ENCODE peak calls at places on chromosomes 12 and 14, in four cellular contexts. O, N, K and Q are unnamed samples.

GRCh38 chr12:131408036-131408365 is 302.9 kb upstream of the SFSWAP start:
- DNase-seq in K (no peak), N (no peak), O (no peak), Q (no peak)

GRCh38 chr14:93970967-93971634 is 5.3 kb downstream of the ASB2 start:
- DNase-seq in O (no peak), N (no peak), K (no peak), Q (no peak)

GRCh38 chr12:58443273-58443980 is 476.9 kb downstream of the LRIG3 start:
- DNase-seq in K (peak), O (peak), N (peak), Q (no peak)

GRCh38 chr14:19801118-19801464 is 2.5 kb upstream of the OR4N2 start:
- DNase-seq in N (no peak), K (no peak), O (no peak), Q (no peak)

GRCh38 chr14:73269729-73270651 is 32.7 kb downstream of the PAPLN start:
- DNase-seq in K (peak), N (no peak), O (no peak), Q (no peak)

GRCh38 chr12:70880744-70881143 is 39.8 kb downstream of the PTPRR start:
- DNase-seq in K (no peak), O (no peak), N (no peak), Q (no peak)

GRCh38 chr12:69657376-69658137 is 41.5 kb downstream of the BEST3 start:
- DNase-seq in N (peak), O (no peak), K (no peak), Q (no peak)

GRCh38 chr14:98580131-98580678 is 691.8 kb downstream of the BCL11B start:
- DNase-seq in O (peak), K (no peak), N (no peak), Q (no peak)

GRCh38 chr14:37253905-37254304 is 56.2 kb downstream of the MIPOL1 start:
- DNase-seq in K (peak), O (peak), N (peak), Q (no peak)

GRCh38 chr12:76250256-76250655 is 98.0 kb downstream of the BBS10 start:
- DNase-seq in O (no peak), K (no peak), N (peak), Q (no peak)

GRCh38 chr14:78530078-78530477 is 359.9 kb downstream of the NRXN3 start:
- DNase-seq in N (peak), K (no peak), O (peak), Q (no peak)

GRCh38 chr12:52243774-52244614 is 11.0 kb downstream of the KRT7 start:
- DNase-seq in O (peak), K (peak), N (peak), Q (peak)

GRCh38 chr12:2682301-2683282 is 112.2 kb upstream of the FKBP4 start:
- DNase-seq in O (peak), K (peak), N (peak), Q (no peak)

GRCh38 chr12:117228239-117228638 is 38.0 kb upstream of the FBXO21 start:
- DNase-seq in K (no peak), N (peak), O (peak), Q (peak)

GRCh38 chr14:104724407-104724980 is 465 bp downstream of the ADSS1 start:
- DNase-seq in O (no peak), K (peak), N (no peak), Q (no peak)

GRCh38 chr14:55773297-55773696 is 193.3 kb downstream of the KTN1 start:
- DNase-seq in N (no peak), O (no peak), K (no peak), Q (no peak)

GRCh38 chr12:71011261-71011660 is 90.7 kb upstream of the PTPRR start:
- DNase-seq in O (no peak), K (no peak), N (peak), Q (no peak)

GRCh38 chr14:50823763-50824636 is 7.0 kb downstream of the NIN start:
- DNase-seq in K (no peak), N (no peak), O (no peak), Q (no peak)

GRCh38 chr14:53613404-53614253 is 343.0 kb downstream of the BMP4 start:
- DNase-seq in O (peak), K (no peak), N (peak), Q (peak)

GRCh38 chr12:90129369-90130030 is 420.9 kb upstream of the ATP2B1 start:
- DNase-seq in O (peak), N (no peak), K (no peak), Q (no peak)

GRCh38 chr12:63318313-63318712 is 167.3 kb upstream of the AVPR1A start:
- DNase-seq in K (no peak), N (no peak), O (no peak), Q (no peak)

GRCh38 chr14:100790785-100791667 is 34.9 kb upstream of the MEG3 start:
- DNase-seq in O (no peak), N (no peak), K (no peak), Q (no peak)

GRCh38 chr12:95977764-95978305 is 18.3 kb downstream of the HAL start:
- DNase-seq in K (no peak), O (no peak), N (no peak), Q (no peak)

GRCh38 chr14:59189822-59190368 is 1.4 kb downstream of the DAAM1 start:
- DNase-seq in K (peak), O (peak), N (peak), Q (peak)

GRCh38 chr14:55274760-55275159 is 3.5 kb downstream of the FBXO34 start:
- DNase-seq in O (no peak), N (peak), K (no peak), Q (no peak)

GRCh38 chr12:89493650-89494302 is 30.8 kb downstream of the GALNT4 start:
- DNase-seq in N (no peak), O (no peak), K (no peak), Q (no peak)

GRCh38 chr14:31391473-31391872 is 28.9 kb downstream of the HEATR5A start:
- DNase-seq in K (no peak), N (no peak), O (no peak), Q (no peak)

GRCh38 chr12:97385121-97385520 is 77.5 kb upstream of the RMST start:
- DNase-seq in K (no peak), O (no peak), N (no peak), Q (no peak)

GRCh38 chr12:93177208-93178153 is 200.2 kb upstream of the NUDT4 start:
- DNase-seq in K (no peak), O (no peak), N (peak), Q (no peak)

GRCh38 chr14:40652089-40652691 is 954.5 kb upstream of the LRFN5 start:
- DNase-seq in O (no peak), K (no peak), N (no peak), Q (no peak)

GRCh38 chr12:52434096-52434733 is at the start of gene KRT75:
- DNase-seq in K (no peak), O (peak), N (no peak), Q (peak)

GRCh38 chr14:102066041-102066451 is 20.8 kb downstream of the HSP90AA1 start:
- DNase-seq in N (no peak), K (no peak), O (no peak), Q (no peak)

GRCh38 chr12:113329022-113329790 is 5.7 kb downstream of the SLC8B1 start:
- DNase-seq in K (no peak), N (no peak), O (no peak), Q (no peak)

GRCh38 chr12:119695034-119695433 is 27.1 kb downstream of the PRKAB1 start:
- DNase-seq in N (peak), O (no peak), K (no peak), Q (no peak)

GRCh38 chr12:49588761-49589516 is 16.5 kb downstream of the FAM186B start:
- DNase-seq in N (no peak), O (peak), K (no peak), Q (no peak)

GRCh38 chr14:32258574-32258973 is 55.5 kb upstream of the RNU6-8 start:
- DNase-seq in O (no peak), N (no peak), K (no peak), Q (no peak)

GRCh38 chr12:87935216-87935615 is 94.0 kb downstream of the C12orf50 start:
- DNase-seq in N (peak), K (no peak), O (no peak), Q (no peak)

GRCh38 chr12:69061574-69061973 is 128.6 kb upstream of the CPM start:
- DNase-seq in K (no peak), O (no peak), N (no peak), Q (no peak)

GRCh38 chr14:92613008-92613658 is 99.6 kb downstream of the RIN3 start:
- DNase-seq in K (peak), O (peak), N (no peak), Q (no peak)

GRCh38 chr14:64417042-64417770 is 29.1 kb downstream of the MTHFD1 start:
- DNase-seq in O (no peak), N (peak), K (no peak), Q (no peak)

DNA sequence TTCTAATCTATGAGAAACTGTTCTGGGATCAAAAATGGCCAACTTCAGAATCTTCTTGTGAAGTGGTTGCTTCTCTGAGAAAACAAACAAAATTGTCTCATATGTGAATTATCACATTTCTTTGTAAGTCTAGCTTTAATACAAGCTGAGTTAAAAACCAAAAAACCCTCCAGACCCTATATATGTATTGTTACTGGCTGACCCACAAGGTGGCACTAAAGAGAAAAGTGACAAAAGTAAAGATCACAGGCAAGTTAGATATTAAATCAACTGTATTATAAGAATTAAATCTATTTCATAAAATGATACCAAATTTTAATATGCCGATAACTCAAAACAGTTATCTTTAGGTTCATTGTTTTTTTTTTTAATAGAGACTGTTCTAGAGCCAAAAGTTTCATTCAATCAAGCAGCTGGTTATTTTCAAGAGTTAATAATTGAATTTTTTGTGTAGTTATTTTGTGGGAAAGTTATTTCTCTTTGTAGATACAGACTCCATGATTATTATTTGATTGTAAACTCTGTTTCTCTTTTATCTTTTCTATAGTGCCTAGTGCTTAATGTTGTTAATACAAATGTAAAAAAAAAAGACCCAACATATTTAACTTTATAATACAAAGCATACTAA is 7.5 kb upstream of the TRHDE start:
- DNase-seq in O (no peak), N (no peak), K (no peak), Q (no peak)
- H3K27ac ChIP-seq in O (no peak), N (no peak), K (no peak), Q (no peak)

DNA sequence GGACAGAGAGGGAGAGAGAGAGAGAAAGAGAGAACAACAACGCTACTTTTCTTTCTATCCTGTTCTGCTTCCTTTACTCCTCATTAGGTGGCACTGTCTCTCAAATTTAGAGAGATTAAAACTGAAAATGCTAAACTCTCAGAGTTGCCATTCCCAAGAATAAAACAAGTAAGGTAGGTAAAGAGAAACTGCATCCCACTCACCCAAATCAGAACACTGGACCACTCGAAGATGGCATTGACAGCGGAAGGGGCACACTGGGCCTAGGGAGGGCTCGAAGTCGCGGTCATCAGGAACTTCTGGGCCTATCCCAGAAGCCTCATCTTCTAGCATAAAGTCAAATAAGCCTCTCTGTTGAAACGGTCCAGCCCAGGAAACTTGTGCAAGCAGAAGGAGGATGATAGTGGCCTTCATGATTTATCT is 4.5 kb downstream of the DCN start:
- DNase-seq in K (peak), O (peak), N (no peak), Q (no peak)
- H3K27ac ChIP-seq in K (peak), O (no peak), N (no peak), Q (no peak)

GRCh38 chr12:7129647-7130536 is at the start of gene CLSTN3:
- DNase-seq in K (peak), O (peak), N (peak), Q (peak)

GRCh38 chr12:7128681-7129593 is at the start of gene RBP5:
- DNase-seq in K (no peak), N (no peak), O (no peak), Q (no peak)

GRCh38 chr12:7131502-7131866 is 1.3 kb downstream of the CLSTN3 start:
- DNase-seq in O (no peak), K (no peak), N (no peak), Q (no peak)

GRCh38 chr12:7130537-7130790 is 293 bp downstream of the CLSTN3 start:
- DNase-seq in N (no peak), K (no peak), O (no peak), Q (no peak)

DNA sequence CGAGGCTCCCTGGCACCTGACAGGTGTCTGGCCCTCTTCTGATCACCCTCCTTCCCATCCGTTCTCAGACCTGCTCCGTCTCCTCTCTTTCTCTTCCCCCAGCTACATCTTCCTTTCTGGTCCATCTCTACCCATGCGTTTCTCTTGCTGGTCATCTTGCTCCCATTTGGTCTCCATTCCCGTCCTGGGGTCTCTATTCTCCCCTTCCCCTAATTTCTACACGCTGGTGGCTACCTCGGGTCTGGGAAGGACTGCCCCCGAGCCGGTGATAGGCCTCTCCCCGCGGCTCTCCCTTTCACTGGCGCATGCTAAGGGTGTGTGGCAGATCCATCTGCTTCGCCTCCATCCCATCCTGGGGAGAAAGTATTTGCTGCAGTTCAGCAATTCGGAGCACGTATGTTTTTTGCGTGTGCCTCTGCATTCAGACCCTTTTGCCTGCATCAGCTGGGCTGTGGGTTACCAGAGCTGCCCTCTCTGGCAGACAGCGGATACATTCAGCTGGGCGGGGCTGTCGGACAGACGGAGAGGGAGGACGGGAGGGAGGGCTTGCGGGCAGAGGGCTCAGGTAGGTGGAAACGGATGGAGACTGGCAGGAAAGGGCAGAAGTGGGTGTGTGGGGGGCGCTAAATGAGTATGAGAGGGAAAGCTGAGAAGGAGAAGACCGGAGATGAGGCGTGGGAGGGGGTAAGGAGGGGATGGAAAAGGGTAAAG is 775 bp downstream of the CLSTN3 start:
- DNase-seq in N (no peak), K (peak), O (no peak), Q (no peak)
- H3K27ac ChIP-seq in N (no peak), K (peak), O (no peak), Q (no peak)

DNA sequence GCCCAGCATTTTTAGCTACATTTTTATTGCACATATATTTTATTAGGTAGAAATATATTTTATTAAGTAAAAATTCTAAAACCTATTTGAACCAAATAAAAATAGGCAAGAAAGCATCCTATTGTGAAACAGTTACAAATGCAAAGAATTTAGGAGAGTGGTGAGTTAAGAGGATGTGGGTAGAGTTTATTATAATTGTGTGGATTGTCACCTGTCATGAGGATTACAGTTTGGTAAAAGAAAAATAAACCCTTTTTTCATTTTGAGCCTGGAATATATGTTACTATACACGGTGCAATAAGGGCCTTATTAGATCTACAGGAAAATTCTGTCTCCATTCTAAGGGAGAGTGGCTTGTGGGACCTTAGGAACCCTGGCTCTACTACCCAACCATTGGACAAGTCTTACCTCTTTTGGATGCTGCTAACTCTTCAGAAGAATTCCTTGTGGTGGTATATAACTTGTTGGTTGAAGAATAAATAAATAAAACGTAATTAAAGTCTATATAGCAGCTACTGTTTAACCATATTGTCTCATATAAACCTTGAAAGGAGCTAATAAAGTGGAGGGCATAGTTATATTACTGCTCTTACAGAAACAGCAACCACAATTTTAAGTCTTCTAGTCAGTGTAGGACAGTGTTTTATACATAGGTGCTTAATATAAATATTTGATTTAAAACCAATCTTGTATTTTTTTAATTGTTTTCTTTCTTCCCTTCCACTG is 67.8 kb downstream of the FGD4 start:
- DNase-seq in K (no peak), O (no peak), N (no peak), Q (no peak)
- H3K27ac ChIP-seq in K (no peak), O (no peak), N (no peak), Q (no peak)

GRCh38 chr12:99212275-99212674 is 435.3 kb upstream of the GARIN6 start:
- DNase-seq in O (no peak), N (no peak), K (no peak), Q (no peak)

DNA sequence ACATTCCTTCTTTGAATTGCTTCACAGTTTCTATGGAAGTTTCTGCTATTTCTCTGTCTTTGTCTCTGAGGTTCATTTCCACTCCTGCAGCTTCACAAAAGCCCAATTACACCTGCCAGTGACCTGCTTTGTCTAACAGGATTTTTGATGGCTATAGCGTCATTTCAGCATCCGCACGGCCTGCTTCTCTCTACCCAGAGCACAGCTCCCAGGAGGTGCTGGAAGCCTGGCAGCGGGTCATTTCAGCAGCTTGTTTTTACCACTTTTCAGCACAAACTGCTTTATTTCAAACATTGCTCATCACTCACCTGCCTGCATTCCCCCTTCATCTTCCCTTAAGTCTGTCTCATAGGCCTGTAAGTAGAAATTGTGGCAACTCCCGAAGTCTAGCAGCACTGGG is 434.5 kb upstream of the GARIN6 start:
- DNase-seq in K (no peak), N (no peak), O (no peak), Q (no peak)
- H3K27ac ChIP-seq in K (no peak), N (no peak), O (no peak), Q (no peak)

GRCh38 chr12:45336331-45336730 is 120.4 kb downstream of the ANO6 start:
- DNase-seq in N (peak), O (peak), K (no peak), Q (peak)
- H3K27ac ChIP-seq in N (peak), O (no peak), K (no peak), Q (peak)